ENCODE peak calls at places on chromosome 4, in four cellular contexts. One of them, this sample, is unnamed.

GRCh38 chr4:90186229-90186628 is 59.0 kb downstream of the CCSER1 start:
- DNase-seq in NCI-H1930: no peak
- DNase-seq in K562: no peak
- DNase-seq in BJ: no peak
- DNase-seq in this sample: no peak

GRCh38 chr4:169270156-169270809 is 473 bp downstream of the SH3RF1 start:
- DNase-seq in NCI-H1930: peak
- DNase-seq in K562: peak
- DNase-seq in BJ: no peak
- DNase-seq in this sample: peak

GRCh38 chr4:18319456-18319855 is 297.9 kb upstream of the LCORL start:
- DNase-seq in NCI-H1930: no peak
- DNase-seq in K562: no peak
- DNase-seq in BJ: no peak
- DNase-seq in this sample: no peak

GRCh38 chr4:65391382-65391781 is 278.9 kb downstream of the EPHA5 start:
- DNase-seq in NCI-H1930: no peak
- DNase-seq in K562: no peak
- DNase-seq in BJ: no peak
- DNase-seq in this sample: no peak

GRCh38 chr4:138761638-138762205 is 253.9 kb upstream of the NOCT start:
- DNase-seq in NCI-H1930: no peak
- DNase-seq in K562: no peak
- DNase-seq in BJ: no peak
- DNase-seq in this sample: no peak

GRCh38 chr4:26048962-26049361 is 134.9 kb downstream of the SMIM20 start:
- DNase-seq in NCI-H1930: no peak
- DNase-seq in K562: no peak
- DNase-seq in BJ: no peak
- DNase-seq in this sample: no peak

GRCh38 chr4:5142726-5143125 is 91.4 kb downstream of the STK32B start:
- DNase-seq in NCI-H1930: no peak
- DNase-seq in K562: peak
- DNase-seq in BJ: no peak
- DNase-seq in this sample: peak

GRCh38 chr4:8289956-8290700 is 20.6 kb downstream of the HTRA3 start:
- DNase-seq in NCI-H1930: no peak
- DNase-seq in K562: no peak
- DNase-seq in BJ: no peak
- DNase-seq in this sample: no peak

GRCh38 chr4:7910721-7911015 is 29.0 kb downstream of the AFAP1 start:
- DNase-seq in NCI-H1930: no peak
- DNase-seq in K562: no peak
- DNase-seq in BJ: no peak
- DNase-seq in this sample: no peak

GRCh38 chr4:137660211-137660610 is 127.9 kb upstream of the PCDH18 start:
- DNase-seq in NCI-H1930: no peak
- DNase-seq in K562: no peak
- DNase-seq in BJ: no peak
- DNase-seq in this sample: no peak

GRCh38 chr4:132564920-132565319 is 584.2 kb upstream of the PCDH10 start:
- DNase-seq in NCI-H1930: no peak
- DNase-seq in K562: no peak
- DNase-seq in BJ: no peak
- DNase-seq in this sample: no peak

GRCh38 chr4:187209921-187210613 is 486.4 kb upstream of the FAT1 start:
- DNase-seq in NCI-H1930: no peak
- DNase-seq in K562: no peak
- DNase-seq in BJ: peak
- DNase-seq in this sample: peak

GRCh38 chr4:986949-987688 is at the start of gene IDUA:
- DNase-seq in NCI-H1930: peak
- DNase-seq in K562: peak
- DNase-seq in BJ: no peak
- DNase-seq in this sample: peak

GRCh38 chr4:74675673-74676279 is 118.5 kb downstream of the BTC start:
- DNase-seq in NCI-H1930: peak
- DNase-seq in K562: peak
- DNase-seq in BJ: no peak
- DNase-seq in this sample: peak

GRCh38 chr4:18366762-18367358 is 345.3 kb upstream of the LCORL start:
- DNase-seq in NCI-H1930: peak
- DNase-seq in K562: peak
- DNase-seq in BJ: no peak
- DNase-seq in this sample: peak

GRCh38 chr4:166501941-166502382 is 628.9 kb downstream of the TLL1 start:
- DNase-seq in NCI-H1930: no peak
- DNase-seq in K562: peak
- DNase-seq in BJ: no peak
- DNase-seq in this sample: no peak

GRCh38 chr4:131052646-131053045 is 1956.7 kb downstream of the C4orf33 start:
- DNase-seq in NCI-H1930: no peak
- DNase-seq in K562: no peak
- DNase-seq in BJ: no peak
- DNase-seq in this sample: no peak

GRCh38 chr4:97252615-97253154 is 890.6 kb downstream of the STPG2 start:
- DNase-seq in NCI-H1930: no peak
- DNase-seq in K562: no peak
- DNase-seq in BJ: no peak
- DNase-seq in this sample: no peak

GRCh38 chr4:4851081-4851480 is 8.4 kb upstream of the MSX1 start:
- DNase-seq in NCI-H1930: no peak
- DNase-seq in K562: no peak
- DNase-seq in BJ: no peak
- DNase-seq in this sample: no peak